ENCODE peak calls at places on chromosomes 4 and X, in five cellular contexts. One of them, this sample, is unnamed.

GRCh38 chrX:154444001-154444754 is at the start of gene FAM50A:
- DNase-seq in transverse colon: peak
- DNase-seq in H1: no peak
- DNase-seq in breast epithelium: peak
- DNase-seq in prostate gland: peak
- DNase-seq in this sample: peak

GRCh38 chr4:100034265-100034664 is 84.2 kb upstream of the H2AZ1 start:
- DNase-seq in H1: no peak
- DNase-seq in prostate gland: no peak
- DNase-seq in transverse colon: no peak
- DNase-seq in breast epithelium: no peak
- DNase-seq in this sample: no peak

GRCh38 chr4:82951196-82951595 is 50.7 kb downstream of the THAP9 start:
- DNase-seq in H1: no peak
- DNase-seq in prostate gland: no peak
- DNase-seq in transverse colon: no peak
- DNase-seq in breast epithelium: no peak
- DNase-seq in this sample: no peak

GRCh38 chrX:54894159-54894558 is 26.5 kb upstream of the TRO start:
- DNase-seq in prostate gland: no peak
- DNase-seq in transverse colon: no peak
- DNase-seq in H1: no peak
- DNase-seq in breast epithelium: no peak
- DNase-seq in this sample: no peak

GRCh38 chr4:176755624-176756023 is 37.1 kb downstream of the VEGFC start:
- DNase-seq in H1: no peak
- DNase-seq in breast epithelium: no peak
- DNase-seq in transverse colon: no peak
- DNase-seq in prostate gland: no peak
- DNase-seq in this sample: no peak

GRCh38 chrX:22159071-22159470 is 113.6 kb upstream of the CBLL2 start:
- DNase-seq in H1: no peak
- DNase-seq in transverse colon: no peak
- DNase-seq in breast epithelium: no peak
- DNase-seq in prostate gland: no peak
- DNase-seq in this sample: no peak

GRCh38 chr4:88257726-88258125 is 26.6 kb downstream of the PPM1K start:
- DNase-seq in breast epithelium: no peak
- DNase-seq in prostate gland: no peak
- DNase-seq in transverse colon: no peak
- DNase-seq in H1: no peak
- DNase-seq in this sample: no peak

GRCh38 chr4:74623041-74623440 is 171.3 kb downstream of the BTC start:
- DNase-seq in transverse colon: peak
- DNase-seq in H1: no peak
- DNase-seq in breast epithelium: no peak
- DNase-seq in prostate gland: no peak
- DNase-seq in this sample: no peak

GRCh38 chrX:56795309-56795868 is 66.3 kb downstream of the NBDY start:
- DNase-seq in H1: no peak
- DNase-seq in prostate gland: no peak
- DNase-seq in breast epithelium: no peak
- DNase-seq in transverse colon: peak
- DNase-seq in this sample: peak

GRCh38 chr4:114077610-114078009 is 98.2 kb upstream of the ARSJ start:
- DNase-seq in H1: no peak
- DNase-seq in transverse colon: no peak
- DNase-seq in breast epithelium: no peak
- DNase-seq in prostate gland: no peak
- DNase-seq in this sample: no peak

GRCh38 chr4:17272154-17272553 is 239.7 kb downstream of the QDPR start:
- DNase-seq in transverse colon: no peak
- DNase-seq in prostate gland: no peak
- DNase-seq in breast epithelium: no peak
- DNase-seq in H1: no peak
- DNase-seq in this sample: no peak

GRCh38 chrX:103573205-103573604 is 12.1 kb upstream of the TCEAL4 start:
- DNase-seq in prostate gland: no peak
- DNase-seq in H1: no peak
- DNase-seq in transverse colon: no peak
- DNase-seq in breast epithelium: no peak
- DNase-seq in this sample: no peak

GRCh38 chrX:40406330-40406859 is 174.4 kb upstream of the ATP6AP2 start:
- DNase-seq in transverse colon: no peak
- DNase-seq in H1: no peak
- DNase-seq in prostate gland: no peak
- DNase-seq in breast epithelium: no peak
- DNase-seq in this sample: no peak

GRCh38 chr4:11428161-11428700 is 463 bp downstream of the HS3ST1 start:
- DNase-seq in H1: no peak
- DNase-seq in prostate gland: peak
- DNase-seq in transverse colon: no peak
- DNase-seq in breast epithelium: no peak
- DNase-seq in this sample: no peak

GRCh38 chr4:38131371-38132139 is 171.4 kb downstream of the PTTG2 start:
- DNase-seq in prostate gland: no peak
- DNase-seq in H1: peak
- DNase-seq in breast epithelium: no peak
- DNase-seq in transverse colon: peak
- DNase-seq in this sample: no peak

GRCh38 chrX:1109580-1110119 is 102.8 kb downstream of the CRLF2 start:
- DNase-seq in prostate gland: no peak
- DNase-seq in breast epithelium: no peak
- DNase-seq in H1: no peak
- DNase-seq in transverse colon: no peak
- DNase-seq in this sample: no peak

GRCh38 chr4:77332696-77333270 is 175.8 kb downstream of the CCNG2 start:
- DNase-seq in breast epithelium: no peak
- DNase-seq in transverse colon: no peak
- DNase-seq in prostate gland: no peak
- DNase-seq in H1: no peak
- DNase-seq in this sample: no peak

GRCh38 chrX:106802063-106802387 is 448 bp upstream of the TBC1D8B start:
- DNase-seq in H1: no peak
- DNase-seq in breast epithelium: no peak
- DNase-seq in prostate gland: no peak
- DNase-seq in transverse colon: no peak
- DNase-seq in this sample: no peak

GRCh38 chr4:143626134-143626859 is 74.2 kb downstream of the FREM3 start:
- DNase-seq in breast epithelium: peak
- DNase-seq in transverse colon: peak
- DNase-seq in H1: no peak
- DNase-seq in prostate gland: peak
- DNase-seq in this sample: no peak

GRCh38 chrX:13265549-13266132 is 54.2 kb downstream of the ATXN3L start:
- DNase-seq in prostate gland: no peak
- DNase-seq in H1: no peak
- DNase-seq in breast epithelium: no peak
- DNase-seq in transverse colon: no peak
- DNase-seq in this sample: no peak

GRCh38 chr4:158186815-158187214 is 14.0 kb upstream of the GASK1B start:
- DNase-seq in transverse colon: no peak
- DNase-seq in breast epithelium: no peak
- DNase-seq in prostate gland: no peak
- DNase-seq in H1: no peak
- DNase-seq in this sample: no peak

GRCh38 chr4:89929425-89930272 is 35.0 kb downstream of the MMRN1 start:
- DNase-seq in H1: no peak
- DNase-seq in transverse colon: no peak
- DNase-seq in breast epithelium: no peak
- DNase-seq in prostate gland: no peak
- DNase-seq in this sample: no peak

DNA sequence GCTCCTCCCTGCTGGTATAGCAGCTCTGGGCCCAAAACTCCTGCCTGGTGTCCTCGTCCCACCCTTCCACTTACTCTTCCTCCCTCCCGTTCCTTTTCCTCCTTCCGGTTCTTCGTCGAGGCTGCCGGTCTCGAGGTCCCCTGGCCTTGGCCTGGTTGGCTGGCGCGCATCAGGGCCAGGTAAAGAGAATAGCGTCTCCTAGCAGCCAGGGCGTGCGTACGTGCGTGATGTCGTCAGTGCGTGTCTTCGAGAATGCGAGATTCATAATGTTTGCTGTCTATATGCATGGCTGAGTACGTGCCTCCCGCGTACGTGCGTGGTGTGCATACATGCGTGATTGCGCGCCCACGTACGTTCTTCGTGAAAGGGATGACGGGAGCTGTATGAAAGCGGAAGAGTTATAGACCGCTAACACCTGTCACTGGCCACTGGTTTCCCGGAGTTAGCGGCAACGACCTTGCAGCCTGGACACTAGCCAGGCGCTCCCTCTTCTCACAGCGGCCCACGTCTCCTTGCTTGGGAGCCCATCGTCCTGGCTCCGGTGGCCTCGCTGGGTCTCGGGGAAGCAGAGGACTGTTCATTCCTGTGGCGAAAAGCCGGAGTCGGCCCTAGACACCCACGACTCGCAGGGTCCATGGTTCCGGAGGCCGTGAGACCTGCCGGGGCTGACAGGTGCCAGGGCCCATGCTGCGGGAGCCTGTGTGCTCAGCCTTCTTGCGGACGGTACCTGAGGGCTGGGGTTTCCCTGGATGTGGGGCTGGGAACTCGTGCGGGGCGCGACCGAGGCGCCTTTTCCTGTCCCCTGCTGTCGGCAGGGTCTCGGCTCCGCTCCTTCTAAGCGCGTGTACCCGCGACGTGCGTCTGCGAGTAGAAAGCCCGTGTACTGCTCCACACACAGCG is at the start of gene EOLA1:
- DNase-seq in H1: peak
- DNase-seq in transverse colon: peak
- DNase-seq in breast epithelium: peak
- DNase-seq in prostate gland: peak
- DNase-seq in this sample: peak
- TF ChIP-seq POLR2AphosphoS5 in H1: no peak
- TF ChIP-seq POLR2AphosphoS5 in transverse colon: peak
- TF ChIP-seq POLR2AphosphoS5 in breast epithelium: no peak
- TF ChIP-seq POLR2AphosphoS5 in prostate gland: peak
- TF ChIP-seq POLR2AphosphoS5 in this sample: peak

DNA sequence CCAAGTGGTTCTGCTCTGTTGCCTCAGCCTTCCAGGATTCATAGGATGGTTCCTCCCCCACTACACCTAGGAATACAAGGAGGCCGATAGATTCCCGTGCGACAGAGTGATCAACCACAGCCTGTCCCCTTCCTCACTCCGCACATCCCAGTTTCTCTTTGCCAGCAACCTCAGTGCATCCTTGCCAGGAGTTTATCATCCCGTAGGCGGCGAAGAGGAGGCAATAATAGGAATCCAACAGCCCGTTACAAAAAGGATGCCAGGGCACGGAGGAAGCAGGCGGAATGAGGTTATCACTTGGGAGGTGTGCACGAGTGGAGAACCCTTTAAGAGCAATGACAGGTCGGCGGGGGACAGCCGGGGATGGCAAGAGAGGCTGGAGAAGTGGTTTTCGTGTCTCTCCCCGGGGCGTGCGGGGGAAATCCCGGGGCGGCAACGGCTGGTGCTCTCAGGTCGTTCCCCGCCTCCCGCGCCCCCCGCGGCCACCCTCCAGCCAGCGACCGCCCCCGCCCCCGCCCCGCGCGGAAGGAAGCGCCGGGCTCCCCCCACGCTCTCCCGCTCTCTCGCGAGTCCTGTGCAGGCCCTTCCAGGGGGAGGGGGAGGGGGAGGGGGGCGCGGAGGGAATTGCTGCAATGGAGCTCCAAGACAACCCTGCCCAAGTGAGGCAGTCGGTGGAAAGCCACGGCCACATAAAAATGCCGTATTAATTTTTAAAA is 1.6 kb downstream of the PPP3CA start:
- DNase-seq in prostate gland: peak
- DNase-seq in transverse colon: peak
- DNase-seq in H1: no peak
- DNase-seq in breast epithelium: no peak
- DNase-seq in this sample: no peak
- TF ChIP-seq POLR2AphosphoS5 in prostate gland: peak
- TF ChIP-seq POLR2AphosphoS5 in transverse colon: no peak
- TF ChIP-seq POLR2AphosphoS5 in H1: no peak
- TF ChIP-seq POLR2AphosphoS5 in breast epithelium: no peak
- TF ChIP-seq POLR2AphosphoS5 in this sample: no peak

GRCh38 chr4:32455231-32455630 is 1735.1 kb downstream of the PCDH7 start:
- DNase-seq in prostate gland: no peak
- DNase-seq in transverse colon: no peak
- DNase-seq in H1: no peak
- DNase-seq in breast epithelium: no peak
- DNase-seq in this sample: no peak

GRCh38 chr4:32462944-32463343 is 1742.8 kb downstream of the PCDH7 start:
- DNase-seq in transverse colon: no peak
- DNase-seq in prostate gland: no peak
- DNase-seq in breast epithelium: no peak
- DNase-seq in H1: no peak
- DNase-seq in this sample: no peak

DNA sequence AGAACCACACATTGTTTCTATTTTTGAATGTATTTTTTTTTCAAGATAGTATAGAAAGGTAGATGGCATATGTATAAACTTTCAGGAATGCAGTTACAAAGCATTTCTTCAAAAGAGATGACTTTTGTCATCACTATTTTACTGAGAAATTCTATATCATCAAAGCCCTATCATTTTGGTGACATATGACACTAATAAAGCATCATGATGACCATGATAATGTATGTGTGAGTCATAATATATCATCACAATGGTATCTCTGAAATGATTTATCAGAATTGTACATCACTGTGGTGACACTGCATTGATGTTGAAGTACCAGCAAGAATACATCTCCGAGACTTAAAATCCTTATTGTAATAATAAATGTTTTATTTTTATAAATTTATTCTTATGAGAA is 1740.8 kb downstream of the PCDH7 start:
- DNase-seq in H1: no peak
- DNase-seq in prostate gland: no peak
- DNase-seq in transverse colon: no peak
- DNase-seq in breast epithelium: no peak
- DNase-seq in this sample: no peak
- TF ChIP-seq POLR2AphosphoS5 in H1: no peak
- TF ChIP-seq POLR2AphosphoS5 in prostate gland: no peak
- TF ChIP-seq POLR2AphosphoS5 in transverse colon: no peak
- TF ChIP-seq POLR2AphosphoS5 in breast epithelium: no peak
- TF ChIP-seq POLR2AphosphoS5 in this sample: no peak

DNA sequence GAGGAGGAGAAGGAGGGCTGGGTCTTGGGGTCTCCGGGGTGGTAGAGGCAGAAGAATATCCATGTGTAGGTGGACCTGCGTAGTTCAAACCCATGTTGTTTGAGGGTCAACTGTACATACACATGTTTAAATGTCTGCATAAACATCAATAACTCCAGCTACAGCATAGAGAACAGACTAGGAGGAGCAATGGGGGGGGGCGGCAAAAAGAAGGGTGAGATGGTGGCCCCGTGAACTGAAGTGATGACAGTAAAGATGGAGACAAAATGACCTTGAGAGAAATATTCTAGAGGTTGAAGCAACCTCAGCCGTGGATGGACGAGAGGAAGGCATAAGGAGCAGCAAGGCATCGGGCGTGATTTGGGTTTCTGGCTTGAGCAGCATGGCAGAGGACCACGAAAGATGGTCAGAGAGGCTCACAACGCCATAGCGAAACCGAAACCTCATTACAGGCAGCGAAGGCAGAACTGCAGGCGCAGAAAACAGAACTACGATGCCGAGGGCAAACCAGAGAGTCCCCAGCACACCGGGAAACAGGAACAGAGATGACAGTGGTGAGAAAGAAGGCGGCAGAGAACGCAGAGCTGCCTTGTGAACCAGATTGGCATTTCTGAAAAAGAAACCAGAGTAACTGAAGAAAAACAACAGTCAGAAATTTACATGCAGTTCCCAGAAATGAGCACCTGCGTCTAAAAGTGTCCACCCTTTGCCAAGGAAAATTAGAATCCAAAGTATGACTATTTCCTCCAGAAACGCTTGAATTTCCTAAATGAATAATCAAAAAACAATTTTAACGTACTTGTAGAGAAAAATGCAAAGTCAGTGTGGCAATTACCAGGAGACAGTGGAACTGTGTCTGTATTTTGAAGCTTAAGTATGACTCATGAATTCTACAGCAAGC is 50.2 kb upstream of the ENPP6 start:
- DNase-seq in H1: no peak
- DNase-seq in transverse colon: peak
- DNase-seq in breast epithelium: no peak
- DNase-seq in prostate gland: no peak
- DNase-seq in this sample: no peak
- TF ChIP-seq POLR2AphosphoS5 in H1: no peak
- TF ChIP-seq POLR2AphosphoS5 in transverse colon: no peak
- TF ChIP-seq POLR2AphosphoS5 in breast epithelium: no peak
- TF ChIP-seq POLR2AphosphoS5 in prostate gland: no peak
- TF ChIP-seq POLR2AphosphoS5 in this sample: peak